ENCODE peak calls at places on chromosome 22, in six cellular contexts. E, D, F, O, P and R are unnamed samples.

GRCh38 chr22:37818397-37819099 is 4.6 kb upstream of the GALR3 start:
- DNase-seq in E (no peak), D (peak), F (peak), O (peak), P (no peak), R (peak)

GRCh38 chr22:40107244-40107643 is 70.5 kb upstream of the TNRC6B start:
- DNase-seq in E (peak), D (no peak), F (peak), O (peak), P (no peak), R (no peak)

GRCh38 chr22:39502109-39502788 is at the start of gene MIEF1:
- DNase-seq in E (peak), D (peak), F (peak), O (peak), P (peak), R (peak)

GRCh38 chr22:36258750-36259619 is 6.1 kb downstream of the APOL1 start:
- DNase-seq in E (no peak), D (peak), F (peak), O (peak), P (no peak), R (peak)

GRCh38 chr22:43451651-43452050 is 39.8 kb downstream of the MPPED1 start:
- DNase-seq in E (no peak), D (no peak), F (no peak), O (no peak), P (no peak), R (no peak)

GRCh38 chr22:17171313-17172171 is 12.5 kb upstream of the HDHD5 start:
- DNase-seq in E (peak), D (peak), F (peak), O (peak), P (peak), R (peak)

GRCh38 chr22:45262195-45262930 is 21.7 kb upstream of the KIAA0930 start:
- DNase-seq in E (no peak), D (no peak), F (no peak), O (no peak), P (no peak), R (no peak)

GRCh38 chr22:46686221-46686872 is 51.7 kb downstream of the CERK start:
- DNase-seq in E (no peak), D (no peak), F (no peak), O (no peak), P (no peak), R (peak)

GRCh38 chr22:32042924-32043323 is at the start of gene SLC5A1:
- DNase-seq in E (no peak), D (no peak), F (no peak), O (no peak), P (no peak), R (no peak)

GRCh38 chr22:44153705-44154104 is 27.0 kb upstream of the PARVG start:
- DNase-seq in E (no peak), D (no peak), F (no peak), O (no peak), P (no peak), R (no peak)

GRCh38 chr22:45413368-45414211 is at the start of the genes RIBC2 and SMC1B:
- DNase-seq in E (peak), D (peak), F (peak), O (peak), P (peak), R (peak)

GRCh38 chr22:37008365-37008764 is 10.9 kb downstream of the TST start:
- DNase-seq in E (no peak), D (no peak), F (no peak), O (no peak), P (no peak), R (no peak)

GRCh38 chr22:40325315-40325714 is 21.0 kb upstream of the ADSL start:
- DNase-seq in E (no peak), D (no peak), F (no peak), O (no peak), P (no peak), R (no peak)

GRCh38 chr22:20571078-20571503 is 63.7 kb downstream of the MED15 start:
- DNase-seq in E (no peak), D (no peak), F (no peak), O (no peak), P (no peak), R (no peak)

GRCh38 chr22:29151316-29151715 is 54.4 kb upstream of the EMID1 start:
- DNase-seq in E (no peak), D (peak), F (no peak), O (no peak), P (no peak), R (no peak)

GRCh38 chr22:21790359-21790758 is 54.8 kb upstream of the YPEL1 start:
- DNase-seq in E (no peak), D (no peak), F (no peak), O (no peak), P (no peak), R (no peak)